ENCODE peak calls at places on chromosomes 12 and 14, in four cellular contexts. B is Karpas-422, E is heart right ventricle, N is neural progenitor cell. S is an unnamed sample.

GRCh38 chr14:103125098-103126070 is 2.1 kb downstream of the TNFAIP2 start:
- DNase-seq in N (no peak), B (no peak), E (no peak), S (no peak)

GRCh38 chr12:90871697-90872096 is 83.3 kb downstream of the CCER1 start:
- DNase-seq in E (no peak), N (no peak), B (no peak), S (no peak)

GRCh38 chr12:108930155-108930554 is 50.3 kb downstream of the DAO start:
- DNase-seq in N (no peak), B (no peak), E (no peak), S (no peak)

GRCh38 chr14:32015166-32015565 is 61.9 kb upstream of the ARHGAP5 start:
- DNase-seq in E (no peak), B (no peak), N (no peak), S (no peak)

GRCh38 chr12:87491598-87491997 is 537.6 kb downstream of the C12orf50 start:
- DNase-seq in N (no peak), E (no peak), B (no peak), S (no peak)

GRCh38 chr12:20620311-20620710 is 74.8 kb upstream of the SLCO1C1 start:
- DNase-seq in N (no peak), E (no peak), B (no peak), S (no peak)

GRCh38 chr14:100731846-100732765 is 5.4 kb downstream of the DLK1 start:
- DNase-seq in B (no peak), N (no peak), E (no peak), S (no peak)

GRCh38 chr14:49865431-49865859 is 12.9 kb upstream of the NEMF start:
- DNase-seq in B (peak; percentile 96), E (peak; percentile 67), N (peak; percentile 83), S (peak; percentile 88)

GRCh38 chr14:55540847-55541773 is 38.9 kb upstream of the KTN1 start:
- DNase-seq in N (no peak), B (no peak), E (no peak), S (no peak)

GRCh38 chr12:126681676-126682075 is 1585.3 kb upstream of the TMEM132C start:
- DNase-seq in N (peak; percentile 51), E (no peak), B (no peak), S (no peak)

GRCh38 chr14:88535149-88535548 is 19.7 kb downstream of the PTPN21 start:
- DNase-seq in B (no peak), E (no peak), N (peak; percentile 46), S (peak; percentile 10)

GRCh38 chr12:4215862-4216541 is 57.6 kb upstream of the CCND2 start:
- DNase-seq in N (no peak), B (no peak), E (no peak), S (no peak)

GRCh38 chr12:94586589-94587259 is 63.6 kb downstream of the TMCC3 start:
- DNase-seq in N (no peak), E (no peak), B (no peak), S (no peak)

GRCh38 chr12:63949902-63950301 is 105.4 kb downstream of the SRGAP1 start:
- DNase-seq in N (no peak), E (peak; percentile 20), B (no peak), S (no peak)

GRCh38 chr12:95412826-95413311 is 61.1 kb upstream of the METAP2 start:
- DNase-seq in E (no peak), N (no peak), B (peak; percentile 84), S (no peak)

GRCh38 chr12:70149665-70150064 is 93.6 kb upstream of the CNOT2 start:
- DNase-seq in E (no peak), N (no peak), B (no peak), S (no peak)

GRCh38 chr12:107110519-107110859 is 17.1 kb upstream of the CRY1 start:
- DNase-seq in E (no peak), B (no peak), N (no peak), S (no peak)

GRCh38 chr12:16880864-16881285 is 274.9 kb upstream of the LMO3 start:
- DNase-seq in N (peak; percentile 36), B (no peak), E (no peak), S (no peak)

DNA sequence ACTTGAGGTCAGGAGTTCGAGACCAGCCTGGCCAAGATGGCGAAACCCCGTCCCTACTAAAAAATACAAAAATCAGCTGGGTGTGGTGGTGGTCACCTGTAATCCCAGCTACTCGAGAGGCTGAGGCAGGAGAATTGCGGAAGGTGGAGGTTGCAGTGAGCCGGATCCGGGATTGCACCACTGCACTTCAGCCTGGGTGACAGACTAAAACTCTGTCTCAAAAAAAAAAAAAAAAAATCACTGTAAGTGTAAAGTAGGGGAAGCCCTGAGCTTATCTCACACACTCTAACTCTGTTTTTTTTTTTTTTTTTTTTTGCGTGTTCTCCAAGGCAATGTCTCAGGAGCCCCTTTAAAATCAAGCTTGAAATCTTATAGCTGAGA is 421 bp upstream of the RBMS2 start:
- DNase-seq in B (no peak), E (peak; percentile 15), N (no peak), S (no peak)
- H3K4me1 ChIP-seq in B (no peaks in the 10 kb centered on the region), E (peaks cover 65% of the 10 kb centered on the region), N (peaks cover 4% of the 10 kb centered on the region), S (peaks cover 14% of the 10 kb centered on the region)

GRCh38 chr14:104138891-104139459 is 588 bp downstream of the KIF26A start:
- DNase-seq in E (no peak), B (no peak), N (peak; percentile 47), S (no peak)

GRCh38 chr14:104139460-104140212 is 1.2 kb downstream of the KIF26A start:
- DNase-seq in B (no peak), E (peak; percentile 62), N (peak; percentile 92), S (peak; percentile 47)

GRCh38 chr14:104136472-104137296 is 1.7 kb upstream of the KIF26A start:
- DNase-seq in B (no peak), E (no peak), N (peak; percentile 55), S (no peak)

GRCh38 chr14:104137297-104138097 is 890 bp upstream of the KIF26A start:
- DNase-seq in B (peak; percentile 84), E (peak; percentile 67), N (peak; percentile 92), S (peak; percentile 80)

DNA sequence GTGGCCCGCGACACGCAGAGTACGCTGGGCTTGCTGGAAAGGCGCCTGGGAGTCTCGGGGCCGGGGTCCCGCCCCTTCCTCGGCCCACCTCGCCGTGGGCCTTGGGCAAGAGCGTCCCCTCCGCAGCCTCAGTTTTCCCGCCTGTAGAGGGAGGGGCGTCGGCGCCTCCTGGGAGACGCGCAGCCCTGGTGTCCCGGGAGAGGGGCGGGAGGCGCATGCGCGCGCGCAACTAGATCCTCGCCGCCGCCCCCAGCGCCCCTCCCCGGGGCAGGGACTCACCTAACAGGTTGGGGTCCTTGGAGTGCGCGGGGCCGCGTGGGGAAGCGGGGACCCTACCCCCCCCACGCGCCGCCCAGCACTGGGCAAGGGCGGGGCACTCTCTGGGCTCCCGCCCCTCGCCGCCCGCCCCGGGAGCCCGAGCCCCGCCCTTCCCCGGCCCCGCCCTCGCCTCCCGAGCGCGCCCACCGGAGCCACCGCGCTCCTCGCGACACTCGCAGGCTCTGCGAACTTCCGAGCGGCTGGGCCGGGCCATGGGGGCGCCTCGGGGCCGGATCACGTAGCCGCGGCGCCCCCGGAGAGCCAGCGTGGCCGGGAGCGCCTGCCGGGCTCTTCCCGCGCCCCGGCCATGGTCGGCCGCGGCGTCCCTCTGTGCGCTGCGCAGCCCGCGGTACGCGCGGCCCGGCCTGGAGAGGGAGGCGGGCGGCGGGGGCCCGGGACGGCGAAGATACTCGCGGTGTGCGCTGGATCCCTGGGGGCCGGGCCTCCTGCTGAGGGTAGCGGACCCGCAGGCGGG is at the start of gene KIF26A:
- DNase-seq in E (peak; percentile 54), N (peak; percentile 90), B (no peak), S (peak; percentile 84)
- H3K4me3 ChIP-seq in E (peak within 1 kb of the TSS; percentile 56), N (peak within 1 kb of the TSS; percentile 59), B (no peak within 1 kb of the TSS), S (peak within 1 kb of the TSS; percentile 55)

GRCh38 chr12:132006056-132006680 is 56.4 kb downstream of the EP400 start:
- DNase-seq in B (no peak), E (no peak), N (no peak), S (no peak)
- H3K36me3 ChIP-seq in B (peaks cover 9% of the 10 kb centered on the region), E (peaks cover 20% of the 10 kb centered on the region), N (no peaks in the 10 kb centered on the region), S (peaks cover 29% of the 10 kb centered on the region)

DNA sequence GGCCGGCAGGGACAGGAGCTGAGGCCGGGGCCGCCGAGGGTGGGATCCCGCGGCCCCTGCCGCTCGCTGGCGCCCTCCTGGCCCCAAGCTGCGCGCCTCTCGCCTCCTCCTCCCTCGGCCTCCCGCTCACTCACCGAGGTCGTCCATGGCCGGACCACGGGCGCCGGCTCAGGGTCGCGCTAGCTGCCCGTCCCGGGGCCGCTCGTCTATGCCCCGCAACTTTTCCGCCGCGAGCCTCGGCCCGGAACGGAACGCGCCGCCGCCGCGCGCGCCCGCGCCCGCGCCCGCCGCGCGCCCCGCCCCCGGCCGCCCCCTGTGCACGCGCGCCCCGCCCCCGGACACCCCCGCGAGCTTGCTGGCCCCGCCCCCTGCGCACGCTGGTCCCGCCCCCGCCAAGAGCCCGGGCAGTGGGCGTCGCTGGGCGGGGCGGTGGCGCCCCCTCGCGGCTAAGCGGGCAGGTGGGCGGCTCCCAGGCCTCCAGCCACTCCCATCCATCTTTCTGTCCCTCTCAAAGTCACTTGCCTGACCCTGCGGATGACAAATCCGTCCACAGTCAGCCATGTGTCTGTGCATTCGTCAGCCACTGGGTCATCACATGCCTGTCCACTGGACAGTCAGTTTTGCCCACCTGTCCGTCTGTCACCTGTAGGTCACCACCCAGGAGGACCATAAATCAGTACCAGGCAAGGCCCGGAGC is at the start of gene PXN:
- DNase-seq in E (peak; percentile 87), N (peak; percentile 91), B (peak; percentile 94), S (peak; percentile 92)
- H3K4me1 ChIP-seq in E (peaks cover 45% of the 10 kb centered on the region), N (peaks cover 20% of the 10 kb centered on the region), B (peaks cover 15% of the 10 kb centered on the region), S (peaks cover 10% of the 10 kb centered on the region)

GRCh38 chr12:57734586-57734985 is 4.0 kb downstream of the AGAP2 start:
- DNase-seq in B (no peak), E (no peak), N (no peak), S (no peak)

GRCh38 chr12:57733928-57734327 is 4.6 kb downstream of the AGAP2 start:
- DNase-seq in B (no peak), N (no peak), E (no peak), S (no peak)

GRCh38 chr12:57735952-57736742 is 2.4 kb downstream of the AGAP2 start:
- DNase-seq in N (peak; percentile 80), E (peak; percentile 53), B (no peak), S (no peak)

GRCh38 chr12:57736743-57737466 is 1.6 kb downstream of the AGAP2 start:
- DNase-seq in B (no peak), E (no peak), N (peak; percentile 33), S (no peak)

DNA sequence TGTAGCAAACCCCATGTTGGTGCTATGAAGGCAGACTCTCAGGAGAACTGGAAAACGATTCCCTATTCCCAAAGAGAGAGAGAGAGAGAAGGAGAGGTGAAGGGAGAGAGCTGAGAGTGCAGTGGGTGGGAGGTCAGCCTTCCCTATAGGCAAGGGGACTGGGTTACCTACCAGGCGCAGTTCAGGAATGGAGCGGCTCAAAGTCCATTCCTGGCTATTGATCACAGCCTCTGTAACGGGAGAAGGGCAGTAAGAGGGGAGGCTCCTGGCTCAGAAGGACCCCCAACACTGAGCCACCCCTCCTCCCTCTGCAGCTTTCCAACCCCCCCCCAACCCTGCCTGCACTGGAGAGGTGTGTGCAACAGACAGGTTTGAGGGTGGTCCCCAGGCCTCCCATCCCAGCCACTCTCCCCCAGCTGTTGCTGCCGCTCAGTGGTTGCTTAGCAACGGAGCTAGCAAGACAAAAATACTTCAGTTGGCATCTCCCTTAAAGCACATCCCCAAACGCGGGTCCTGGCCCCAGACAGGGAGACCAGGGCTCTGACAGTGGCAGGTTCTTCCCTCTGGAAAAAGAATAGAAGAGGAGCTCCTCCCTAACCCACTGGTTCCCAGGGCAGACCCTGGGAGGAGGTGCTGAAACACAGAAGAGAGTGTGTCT is 3.2 kb downstream of the AGAP2 start:
- DNase-seq in E (no peak), N (peak; percentile 69), B (no peak), S (no peak)
- H3K4me3 ChIP-seq in E (peak overlapping the region; percentile 7), N (no peak overlapping the region), B (no peak overlapping the region), S (no peak overlapping the region)

GRCh38 chr12:118404876-118405521 is 28.6 kb downstream of the SUDS3 start:
- DNase-seq in B (peak; percentile 87), N (peak; percentile 82), E (peak; percentile 48), S (peak; percentile 44)
- H3K36me3 ChIP-seq in B (peaks cover 49% of the 10 kb centered on the region), N (peaks cover 3% of the 10 kb centered on the region), E (peaks cover 16% of the 10 kb centered on the region), S (peaks cover 36% of the 10 kb centered on the region)

S was measured in HAP-1.